ENCODE peak calls at places on chromosome 14, in five cellular contexts. B is Calu3, C is choroid plexus epithelial cell, I is NCI-H460, R is SK-MEL-5. S is an unnamed sample.

GRCh38 chr14:68692916-68693771 is 99.7 kb downstream of the ZFP36L1 start:
- DNase-seq in C (peak), B (no peak), I (no peak), R (no peak), S (no peak)

GRCh38 chr14:85060116-85060515 is 469.8 kb upstream of the FLRT2 start:
- DNase-seq in C (peak), R (no peak), B (no peak), I (no peak), S (no peak)

GRCh38 chr14:98984719-98985041 is 287.3 kb downstream of the BCL11B start:
- DNase-seq in B (no peak), C (no peak), I (no peak), R (no peak), S (peak)

GRCh38 chr14:65594882-65595237 is 182.3 kb downstream of the FUT8 start:
- DNase-seq in R (no peak), B (no peak), I (no peak), C (no peak), S (no peak)

GRCh38 chr14:104393199-104393897 is 186.2 kb upstream of the C14orf180 start:
- DNase-seq in B (no peak), R (no peak), I (no peak), C (no peak), S (peak)

GRCh38 chr14:50038398-50039119 is 77.8 kb downstream of the VCPKMT start:
- DNase-seq in I (no peak), C (peak), R (peak), B (no peak), S (no peak)

GRCh38 chr14:52003324-52003723 is 14.0 kb downstream of the RTRAF start:
- DNase-seq in I (no peak), R (no peak), C (peak), B (no peak), S (no peak)

GRCh38 chr14:95547626-95548327 is 12.9 kb downstream of the GLRX5 start:
- DNase-seq in I (no peak), R (peak), B (peak), C (peak), S (no peak)

S was measured in mucosa of gallbladder.